ENCODE peak calls at places on chromosomes 4 and X, in four cellular contexts. One of them, this sample, is unnamed.

GRCh38 chrX:12719837-12720236 is 71.4 kb upstream of the PRPS2 start:
- DNase-seq in HCT116: no peak
- DNase-seq in cardiac muscle cell: no peak
- DNase-seq in left ventricle myocardium inferior: no peak
- DNase-seq in this sample: no peak

GRCh38 chr4:878796-879729 is 53.1 kb downstream of the GAK start:
- DNase-seq in HCT116: no peak
- DNase-seq in cardiac muscle cell: no peak
- DNase-seq in left ventricle myocardium inferior: no peak
- DNase-seq in this sample: no peak

GRCh38 chr4:44425614-44426208 is 22.9 kb downstream of the KCTD8 start:
- DNase-seq in HCT116: no peak
- DNase-seq in cardiac muscle cell: peak; percentile 2
- DNase-seq in left ventricle myocardium inferior: no peak
- DNase-seq in this sample: no peak

GRCh38 chr4:152309418-152309817 is 226.5 kb downstream of the FBXW7 start:
- DNase-seq in HCT116: no peak
- DNase-seq in cardiac muscle cell: no peak
- DNase-seq in left ventricle myocardium inferior: no peak
- DNase-seq in this sample: no peak

GRCh38 chr4:30413915-30414314 is 306.3 kb upstream of the PCDH7 start:
- DNase-seq in HCT116: no peak
- DNase-seq in cardiac muscle cell: no peak
- DNase-seq in left ventricle myocardium inferior: no peak
- DNase-seq in this sample: no peak

GRCh38 chrX:34401411-34401810 is 255.7 kb downstream of the TMEM47 start:
- DNase-seq in HCT116: no peak
- DNase-seq in cardiac muscle cell: no peak
- DNase-seq in left ventricle myocardium inferior: no peak
- DNase-seq in this sample: no peak

GRCh38 chr4:1112174-1112820 is 1.1 kb downstream of the RNF212 start:
- DNase-seq in HCT116: no peak
- DNase-seq in cardiac muscle cell: no peak
- DNase-seq in left ventricle myocardium inferior: no peak
- DNase-seq in this sample: no peak

GRCh38 chr4:26763063-26763462 is 97.6 kb upstream of the STIM2 start:
- DNase-seq in HCT116: no peak
- DNase-seq in cardiac muscle cell: no peak
- DNase-seq in left ventricle myocardium inferior: no peak
- DNase-seq in this sample: no peak

GRCh38 chr4:40515398-40516293 is 114.0 kb downstream of the RBM47 start:
- DNase-seq in HCT116: no peak
- DNase-seq in cardiac muscle cell: peak; percentile 71
- DNase-seq in left ventricle myocardium inferior: no peak
- DNase-seq in this sample: peak; percentile 60

GRCh38 chr4:147837854-147838253 is 106.0 kb downstream of the ARHGAP10 start:
- DNase-seq in HCT116: no peak
- DNase-seq in cardiac muscle cell: no peak
- DNase-seq in left ventricle myocardium inferior: no peak
- DNase-seq in this sample: no peak

GRCh38 chr4:147837435-147837834 is 105.5 kb downstream of the ARHGAP10 start:
- DNase-seq in HCT116: no peak
- DNase-seq in cardiac muscle cell: no peak
- DNase-seq in left ventricle myocardium inferior: no peak
- DNase-seq in this sample: no peak

GRCh38 chr4:147839200-147839599 is 107.3 kb downstream of the ARHGAP10 start:
- DNase-seq in HCT116: no peak
- DNase-seq in cardiac muscle cell: no peak
- DNase-seq in left ventricle myocardium inferior: no peak
- DNase-seq in this sample: no peak

GRCh38 chr4:147834480-147834879 is 102.6 kb downstream of the ARHGAP10 start:
- DNase-seq in HCT116: no peak
- DNase-seq in cardiac muscle cell: no peak
- DNase-seq in left ventricle myocardium inferior: no peak
- DNase-seq in this sample: no peak

DNA sequence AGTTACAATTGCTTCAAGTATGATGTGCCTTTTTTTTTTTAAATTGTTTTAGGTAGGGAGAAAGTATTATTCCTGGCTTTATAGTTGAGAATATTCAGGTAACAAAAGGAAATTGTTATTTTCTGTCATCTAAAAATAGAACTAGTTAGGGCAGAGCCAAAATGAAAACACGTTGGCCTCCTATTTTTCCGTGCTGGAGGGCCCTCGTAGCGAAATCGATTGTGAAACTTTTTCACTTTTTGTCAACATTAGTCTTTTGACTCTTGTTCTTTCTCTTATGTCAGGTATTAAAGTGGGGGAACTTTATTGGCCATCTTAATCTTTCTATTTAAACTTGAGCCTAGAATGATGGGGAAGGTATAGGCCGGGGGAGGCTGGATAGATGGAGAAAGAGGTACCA is 104.9 kb downstream of the ARHGAP10 start:
- DNase-seq in HCT116: no peak
- DNase-seq in cardiac muscle cell: no peak
- DNase-seq in left ventricle myocardium inferior: no peak
- DNase-seq in this sample: no peak
- H3K27ac ChIP-seq in HCT116: no peak overlapping the region
- H3K27ac ChIP-seq in cardiac muscle cell: no peak overlapping the region
- H3K27ac ChIP-seq in left ventricle myocardium inferior: peak overlapping the region; percentile 64
- H3K27ac ChIP-seq in this sample: no peak overlapping the region

DNA sequence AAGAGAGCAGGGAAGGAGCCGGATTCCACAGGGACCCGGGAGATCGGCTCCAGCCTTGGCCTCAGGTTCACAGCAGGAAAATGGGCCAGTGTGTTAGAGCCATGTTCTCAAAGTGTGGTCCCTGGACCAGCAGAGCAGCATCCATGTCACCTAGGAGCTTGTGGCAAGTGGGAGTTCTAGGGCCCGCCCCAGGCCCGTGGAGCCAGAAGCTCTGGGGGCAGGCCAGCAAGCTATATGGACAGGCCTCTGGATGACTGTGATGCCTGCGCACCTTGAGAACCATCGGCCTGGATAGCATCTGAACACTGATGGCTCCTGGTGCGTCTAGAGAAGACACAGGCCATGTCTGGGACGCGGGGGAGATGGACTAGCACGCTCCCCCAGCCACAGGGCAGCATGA is 33.7 kb downstream of the SH3TC1 start:
- DNase-seq in HCT116: no peak
- DNase-seq in cardiac muscle cell: no peak
- DNase-seq in left ventricle myocardium inferior: no peak
- DNase-seq in this sample: no peak
- H3K4me1 ChIP-seq in HCT116: peaks cover 10% of the 10 kb centered on the region
- H3K4me1 ChIP-seq in cardiac muscle cell: no peaks in the 10 kb centered on the region
- H3K4me1 ChIP-seq in left ventricle myocardium inferior: peaks cover 12% of the 10 kb centered on the region
- H3K4me1 ChIP-seq in this sample: peaks cover 9% of the 10 kb centered on the region

DNA sequence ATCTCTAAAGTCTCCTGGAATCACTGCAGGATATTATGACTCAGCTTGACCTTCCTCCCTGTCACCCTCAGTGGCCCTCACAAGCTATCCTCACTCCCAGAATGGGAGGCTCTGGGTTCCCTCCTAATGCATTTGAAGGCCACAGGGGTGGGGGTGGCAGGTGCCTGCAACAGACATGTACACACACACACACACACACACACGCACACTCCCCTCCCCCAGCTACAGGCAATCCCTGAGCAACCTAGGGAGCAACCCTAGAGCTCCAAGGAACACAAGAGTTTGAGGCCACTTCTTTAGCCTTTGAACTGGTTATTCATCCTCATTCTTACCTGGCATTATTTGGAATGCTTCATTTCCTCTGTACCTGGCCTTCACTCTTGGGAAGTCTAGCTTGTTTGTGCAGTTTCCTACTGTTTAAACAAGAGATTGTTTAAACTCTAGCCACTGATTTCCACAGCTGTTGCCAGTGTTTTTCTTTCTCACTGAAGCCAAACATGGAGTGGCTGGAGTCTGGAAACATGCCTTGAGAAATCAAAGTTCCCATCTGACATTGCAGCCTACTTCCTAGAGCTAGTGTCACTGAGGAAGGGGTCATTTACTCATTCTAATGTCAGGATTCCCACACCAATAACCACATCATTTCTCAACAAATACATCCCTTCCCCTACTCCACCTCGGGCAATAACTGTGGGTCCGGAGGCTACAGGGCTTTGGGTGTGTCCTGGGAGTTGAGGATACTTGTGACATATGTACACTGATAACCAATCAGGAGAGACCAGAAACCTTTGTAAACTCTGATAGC is 37.7 kb downstream of the MAOA start:
- DNase-seq in HCT116: no peak
- DNase-seq in cardiac muscle cell: no peak
- DNase-seq in left ventricle myocardium inferior: no peak
- DNase-seq in this sample: no peak
- H3K27ac ChIP-seq in HCT116: no peak overlapping the region
- H3K27ac ChIP-seq in cardiac muscle cell: no peak overlapping the region
- H3K27ac ChIP-seq in left ventricle myocardium inferior: peak overlapping the region; percentile 52
- H3K27ac ChIP-seq in this sample: no peak overlapping the region

GRCh38 chr4:73777612-73778011 is 37.2 kb downstream of the CXCL8 start:
- DNase-seq in HCT116: no peak
- DNase-seq in cardiac muscle cell: peak; percentile 28
- DNase-seq in left ventricle myocardium inferior: no peak
- DNase-seq in this sample: no peak
- H3K4me1 ChIP-seq in HCT116: no peaks in the 10 kb centered on the region
- H3K4me1 ChIP-seq in cardiac muscle cell: no peaks in the 10 kb centered on the region
- H3K4me1 ChIP-seq in left ventricle myocardium inferior: peaks cover 16% of the 10 kb centered on the region
- H3K4me1 ChIP-seq in this sample: no peaks in the 10 kb centered on the region

GRCh38 chr4:169268951-169269781 is 1.6 kb downstream of the SH3RF1 start:
- DNase-seq in HCT116: no peak
- DNase-seq in cardiac muscle cell: peak; percentile 90
- DNase-seq in left ventricle myocardium inferior: no peak
- DNase-seq in this sample: no peak
- H3K27ac ChIP-seq in HCT116: peak overlapping the region; percentile 88
- H3K27ac ChIP-seq in cardiac muscle cell: no peak overlapping the region
- H3K27ac ChIP-seq in left ventricle myocardium inferior: peak overlapping the region; percentile 93
- H3K27ac ChIP-seq in this sample: no peak overlapping the region

GRCh38 chr4:98641906-98642668 is 16.3 kb downstream of the TSPAN5 start:
- DNase-seq in HCT116: no peak
- DNase-seq in cardiac muscle cell: no peak
- DNase-seq in left ventricle myocardium inferior: no peak
- DNase-seq in this sample: no peak

GRCh38 chr4:98645527-98645926 is 12.9 kb downstream of the TSPAN5 start:
- DNase-seq in HCT116: no peak
- DNase-seq in cardiac muscle cell: no peak
- DNase-seq in left ventricle myocardium inferior: no peak
- DNase-seq in this sample: no peak

GRCh38 chr4:98641393-98641792 is 17.0 kb downstream of the TSPAN5 start:
- DNase-seq in HCT116: no peak
- DNase-seq in cardiac muscle cell: no peak
- DNase-seq in left ventricle myocardium inferior: no peak
- DNase-seq in this sample: no peak

GRCh38 chr4:98642991-98643426 is 15.4 kb downstream of the TSPAN5 start:
- DNase-seq in HCT116: peak; percentile 68
- DNase-seq in cardiac muscle cell: peak; percentile 49
- DNase-seq in left ventricle myocardium inferior: no peak
- DNase-seq in this sample: no peak

GRCh38 chr4:98643760-98644159 is 14.7 kb downstream of the TSPAN5 start:
- DNase-seq in HCT116: no peak
- DNase-seq in cardiac muscle cell: no peak
- DNase-seq in left ventricle myocardium inferior: no peak
- DNase-seq in this sample: no peak
- H3K4me1 ChIP-seq in HCT116: peaks cover 17% of the 10 kb centered on the region
- H3K4me1 ChIP-seq in cardiac muscle cell: no peaks in the 10 kb centered on the region
- H3K4me1 ChIP-seq in left ventricle myocardium inferior: no peaks in the 10 kb centered on the region
- H3K4me1 ChIP-seq in this sample: no peaks in the 10 kb centered on the region